ENCODE peak calls at places on chromosomes 12 and 14, in five cellular contexts. S is astrocyte of the cerebellum, R is upper lobe of right lung, X is cardiac fibroblast, P is choroid plexus epithelial cell. N is an unnamed sample.

GRCh38 chr12:101859664-101860607 is 17.4 kb upstream of the DRAM1 start:
- DNase-seq in S (no peak), P (peak; percentile 83), R (no peak), X (peak; percentile 16), N (no peak)

GRCh38 chr14:58994130-58994529 is 194.3 kb upstream of the DAAM1 start:
- DNase-seq in P (no peak), R (no peak), X (no peak), S (no peak), N (no peak)

GRCh38 chr12:96617178-96617577 is 127.8 kb downstream of the CFAP54 start:
- DNase-seq in X (no peak), S (no peak), R (no peak), P (no peak), N (no peak)

GRCh38 chr12:104649217-104649834 is 192.6 kb downstream of the CHST11 start:
- DNase-seq in R (no peak), X (no peak), S (no peak), P (no peak), N (no peak)

GRCh38 chr12:8734873-8735381 is 37.1 kb downstream of the RIMKLB start:
- DNase-seq in X (peak; percentile 5), P (peak; percentile 39), S (no peak), R (no peak), N (no peak)

GRCh38 chr12:131085816-131086591 is 132.3 kb downstream of the ADGRD1 start:
- DNase-seq in S (no peak), P (no peak), R (peak; percentile 54), X (no peak), N (no peak)

GRCh38 chr12:5945071-5946008 is at the start of gene ANO2:
- DNase-seq in P (no peak), R (peak; percentile 65), X (peak; percentile 6), S (no peak), N (no peak)

GRCh38 chr14:105481886-105482454 is 4.7 kb upstream of the CRIP1 start:
- DNase-seq in X (peak; percentile 99), S (peak; percentile 91), R (peak; percentile 95), P (peak; percentile 99), N (peak; percentile 90)

GRCh38 chr14:70048313-70048654 is 140.5 kb downstream of the SLC8A3 start:
- DNase-seq in S (no peak), P (no peak), R (no peak), X (no peak), N (no peak)

GRCh38 chr14:70919774-70920173 is 12.5 kb downstream of the PCNX1 start:
- DNase-seq in S (no peak), R (no peak), P (peak; percentile 66), X (peak; percentile 68), N (no peak)

GRCh38 chr14:24943024-24943423 is 106.9 kb downstream of the STXBP6 start:
- DNase-seq in X (peak; percentile 37), R (no peak), P (no peak), S (no peak), N (no peak)

GRCh38 chr12:128015276-128015675 is 251.7 kb upstream of the TMEM132C start:
- DNase-seq in P (no peak), R (no peak), S (no peak), X (no peak), N (no peak)

GRCh38 chr14:24072436-24072835 is 1.1 kb downstream of the CPNE6 start:
- DNase-seq in R (no peak), X (no peak), S (no peak), P (no peak), N (no peak)

GRCh38 chr12:843609-844008 is 91.2 kb downstream of the WNK1 start:
- DNase-seq in X (peak; percentile 35), R (no peak), P (peak; percentile 48), S (no peak), N (no peak)

GRCh38 chr12:113227169-113227568 is 5.9 kb downstream of the TPCN1 start:
- DNase-seq in R (no peak), X (no peak), S (no peak), P (no peak), N (no peak)

N was measured in effector CD8-positive, alpha-beta T cell.